ENCODE peak calls at places on chromosomes 3 and 15, in six cellular contexts. H, S, N, Z, M and A are unnamed samples.

GRCh38 chr15:62075595-62076279 is 9.0 kb downstream of the C2CD4A start:
- DNase-seq in Z (no peak), M (peak), H (peak), S (no peak), N (no peak), A (peak)

GRCh38 chr3:149936812-149937230 is 33.9 kb downstream of the PFN2 start:
- DNase-seq in N (no peak), H (peak), M (peak), Z (peak), S (no peak), A (peak)

GRCh38 chr3:188037116-188037718 is 116.7 kb upstream of the LPP start:
- DNase-seq in M (peak), H (peak), Z (no peak), S (no peak), N (no peak), A (peak)

GRCh38 chr3:161293381-161293780 is 72.3 kb downstream of the NMD3 start:
- DNase-seq in S (no peak), Z (no peak), N (no peak), H (no peak), M (no peak), A (no peak)

GRCh38 chr3:18597919-18598318 is 172.8 kb upstream of the SATB1 start:
- DNase-seq in M (no peak), N (no peak), H (no peak), Z (no peak), S (no peak), A (no peak)

GRCh38 chr3:188342991-188343732 is 189.2 kb downstream of the LPP start:
- DNase-seq in M (no peak), N (no peak), H (no peak), Z (no peak), S (no peak), A (no peak)

GRCh38 chr15:31372635-31373091 is 46.0 kb downstream of the KLF13 start:
- DNase-seq in N (no peak), M (peak), H (no peak), S (peak), Z (peak), A (peak)

GRCh38 chr3:141401584-141402475 is 33.5 kb downstream of the ZBTB38 start:
- DNase-seq in M (no peak), Z (no peak), S (peak), N (peak), H (peak), A (no peak)

GRCh38 chr15:77446840-77447390 is 26.2 kb downstream of the HMG20A start:
- DNase-seq in S (no peak), N (no peak), H (no peak), Z (no peak), M (no peak), A (no peak)

GRCh38 chr3:189606774-189607173 is 24.4 kb upstream of the TP63 start:
- DNase-seq in M (no peak), S (no peak), Z (no peak), N (no peak), H (no peak), A (no peak)

GRCh38 chr3:57126244-57126643 is 38.9 kb downstream of the IL17RD start:
- DNase-seq in Z (no peak), N (no peak), M (no peak), H (no peak), S (no peak), A (no peak)

GRCh38 chr15:65550681-65551098 is 20.4 kb downstream of the HACD3 start:
- DNase-seq in H (no peak), S (no peak), M (peak), Z (no peak), N (no peak), A (peak)

GRCh38 chr3:194323785-194324735 is 27.1 kb downstream of the CPN2 start:
- DNase-seq in M (peak), N (no peak), S (no peak), Z (no peak), H (no peak), A (peak)

GRCh38 chr3:21314688-21315087 is 436.3 kb downstream of the ZNF385D start:
- DNase-seq in M (no peak), S (no peak), H (no peak), Z (no peak), N (no peak), A (no peak)

GRCh38 chr3:46471371-46471914 is 6.7 kb upstream of the LTF start:
- DNase-seq in S (no peak), H (no peak), M (no peak), N (no peak), Z (no peak), A (no peak)

GRCh38 chr3:56365905-56366640 is 102.2 kb downstream of the ERC2 start:
- DNase-seq in H (no peak), M (no peak), Z (no peak), S (no peak), N (no peak), A (no peak)

GRCh38 chr15:44099671-44100070 is 95.4 kb downstream of the FRMD5 start:
- DNase-seq in H (no peak), S (no peak), N (no peak), Z (peak), M (peak), A (peak)

GRCh38 chr3:157290761-157291160 is 130.8 kb upstream of the CCNL1 start:
- DNase-seq in N (no peak), M (peak), H (no peak), Z (peak), S (no peak), A (peak)

GRCh38 chr3:139548801-139549200 is 9.3 kb upstream of the RBP1 start:
- DNase-seq in N (no peak), H (no peak), Z (no peak), S (no peak), M (no peak), A (no peak)

GRCh38 chr15:80942746-80943565 is 46.7 kb downstream of the MESD start:
- DNase-seq in H (no peak), Z (no peak), N (no peak), M (no peak), S (no peak), A (peak)

GRCh38 chr3:178386880-178387279 is 149.4 kb upstream of the KCNMB2 start:
- DNase-seq in Z (no peak), N (no peak), S (no peak), H (no peak), M (no peak), A (no peak)

GRCh38 chr15:100334015-100334414 is 7.8 kb downstream of the ADAMTS17 start:
- DNase-seq in Z (no peak), S (no peak), H (no peak), M (no peak), N (no peak), A (no peak)

GRCh38 chr3:188916934-188917391 is 254.8 kb upstream of the TPRG1 start:
- DNase-seq in S (no peak), Z (no peak), N (no peak), H (no peak), M (peak), A (no peak)

GRCh38 chr15:77503240-77503639 is 82.6 kb downstream of the HMG20A start:
- DNase-seq in H (no peak), M (no peak), Z (no peak), S (no peak), N (no peak), A (no peak)

GRCh38 chr3:108602249-108602934 is 12.9 kb downstream of the DZIP3 start:
- DNase-seq in N (no peak), S (no peak), Z (no peak), H (no peak), M (no peak), A (no peak)

GRCh38 chr3:179151474-179151873 is 3.3 kb downstream of the PIK3CA start:
- DNase-seq in H (no peak), M (peak), Z (no peak), N (no peak), S (no peak), A (no peak)

GRCh38 chr3:54197509-54197908 is 75.2 kb downstream of the CACNA2D3 start:
- DNase-seq in S (no peak), N (no peak), H (no peak), Z (no peak), M (no peak), A (no peak)

GRCh38 chr3:30848093-30848779 is 46.2 kb downstream of the GADL1 start:
- DNase-seq in Z (no peak), H (no peak), N (no peak), M (no peak), S (no peak), A (no peak)

GRCh38 chr3:136209921-136210320 is 13.8 kb upstream of the MSL2 start:
- DNase-seq in H (no peak), M (no peak), N (no peak), S (no peak), Z (peak), A (no peak)

GRCh38 chr15:35304389-35304788 is 219.3 kb upstream of the NANOGP8 start:
- DNase-seq in M (no peak), S (no peak), N (no peak), Z (no peak), H (no peak), A (no peak)

GRCh38 chr3:41198526-41198925 is 779 bp upstream of the CTNNB1 start:
- DNase-seq in Z (no peak), M (no peak), H (peak), S (no peak), N (no peak), A (no peak)

GRCh38 chr3:354433-354832 is 157.9 kb downstream of the CHL1 start:
- DNase-seq in N (no peak), Z (no peak), S (no peak), M (peak), H (no peak), A (peak)

GRCh38 chr15:99076109-99076508 is 28.8 kb upstream of the SYNM start:
- DNase-seq in S (no peak), Z (no peak), M (no peak), H (no peak), N (no peak), A (no peak)

GRCh38 chr3:71156062-71156665 is 427.4 kb downstream of the FOXP1 start:
- DNase-seq in Z (no peak), S (no peak), N (no peak), M (no peak), H (no peak), A (no peak)

GRCh38 chr3:179613807-179614206 is 9.2 kb downstream of the NDUFB5 start:
- DNase-seq in H (no peak), N (no peak), S (no peak), M (peak), Z (no peak), A (peak)

GRCh38 chr3:108447096-108447847 is 63.1 kb downstream of the MYH15 start:
- DNase-seq in S (no peak), Z (no peak), M (no peak), H (no peak), N (no peak), A (no peak)

GRCh38 chr3:122890077-122890484 is 95.2 kb downstream of the SLC49A4 start:
- DNase-seq in N (no peak), Z (peak), M (peak), H (no peak), S (no peak), A (peak)

DNA sequence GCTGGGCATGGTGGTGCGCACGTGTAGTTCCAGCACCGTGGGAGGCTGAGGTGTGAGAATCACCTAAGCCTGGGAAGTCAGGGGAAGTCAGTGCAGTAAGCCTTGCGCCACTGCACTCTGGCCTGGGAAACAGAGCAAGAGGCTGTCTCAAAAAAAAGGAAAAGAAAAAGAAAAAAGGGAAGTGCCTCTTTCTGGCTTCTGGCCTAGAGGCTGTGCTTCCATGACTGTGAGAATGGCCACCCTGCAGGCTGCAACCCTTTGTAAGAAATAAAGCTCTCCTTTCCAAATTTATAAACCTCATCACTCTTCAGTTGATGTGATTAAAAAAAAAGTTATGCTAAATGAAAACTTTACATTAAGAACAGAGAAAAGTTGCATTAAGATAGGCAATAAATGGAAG is 774.3 kb downstream of the TUSC7 start:
- DNase-seq in Z (no peak), H (no peak), M (no peak), N (no peak), S (no peak), A (no peak)
- TF ChIP-seq CTCF in Z (no peak), H (no peak), M (no peak), N (no peak), S (no peak), A (no peak)

DNA sequence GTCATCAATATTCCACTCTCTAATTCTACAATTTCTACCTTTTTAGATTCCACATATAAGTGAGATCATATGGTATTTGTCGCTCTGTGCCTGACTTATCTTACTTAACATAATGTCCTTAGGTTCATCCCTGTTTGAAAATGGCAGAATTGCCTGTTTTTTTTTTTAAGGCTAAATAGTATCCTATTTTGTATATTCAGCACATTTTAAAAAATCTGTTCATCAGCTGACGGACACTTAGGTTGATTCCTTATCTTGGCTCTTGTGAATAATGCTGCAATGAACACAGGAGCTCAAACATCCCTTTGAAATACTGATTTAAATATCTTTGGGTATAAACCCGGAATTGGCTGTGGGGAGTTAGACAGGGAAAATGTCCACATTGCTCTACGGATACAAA is 326.7 kb upstream of the THBS1 start:
- DNase-seq in S (no peak), N (no peak), H (no peak), Z (no peak), M (no peak), A (no peak)
- H3K4me3 ChIP-seq in S (no peak), N (no peak), H (no peak), Z (no peak), M (no peak), A (no peak)

GRCh38 chr15:50055333-50056278 is 63.4 kb downstream of the ATP8B4 start:
- DNase-seq in N (no peak), Z (peak), H (no peak), M (peak), S (no peak), A (peak)

GRCh38 chr15:50049871-50050270 is 69.2 kb downstream of the ATP8B4 start:
- DNase-seq in Z (peak), N (no peak), M (peak), H (no peak), S (no peak), A (peak)

GRCh38 chr15:50051344-50051743 is 67.7 kb downstream of the ATP8B4 start:
- DNase-seq in S (no peak), Z (no peak), N (no peak), H (no peak), M (no peak), A (no peak)

GRCh38 chr15:50053457-50053856 is 65.6 kb downstream of the ATP8B4 start:
- DNase-seq in H (no peak), S (no peak), N (no peak), M (no peak), Z (no peak), A (no peak)

DNA sequence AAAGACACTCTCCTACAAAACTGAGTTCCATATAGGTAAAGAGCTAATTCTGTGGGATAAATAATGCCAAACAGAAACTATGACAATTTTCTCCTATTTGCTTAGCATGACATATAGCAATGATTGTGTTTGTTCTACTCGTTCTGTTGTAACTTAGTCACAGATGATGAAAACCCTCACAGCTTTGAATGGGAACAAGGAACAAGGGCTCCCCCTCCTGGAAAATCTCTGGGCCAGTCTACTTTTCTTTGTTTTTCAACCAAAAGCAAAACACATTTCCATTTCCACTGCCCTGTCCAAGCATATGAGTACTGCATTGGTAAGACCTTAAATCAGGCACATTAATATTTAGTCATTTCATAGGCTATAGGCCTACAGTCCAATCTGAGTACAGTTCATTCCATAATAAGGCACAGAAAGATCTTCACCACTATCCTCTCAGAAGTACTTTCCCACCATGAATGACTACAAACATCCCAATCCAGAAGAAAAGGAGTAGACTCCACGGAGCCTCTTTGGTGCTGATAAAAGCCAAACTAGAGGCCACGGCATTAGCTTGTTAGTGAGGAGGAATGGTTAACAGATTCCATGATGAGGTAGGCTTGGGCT is 67.1 kb downstream of the ATP8B4 start:
- DNase-seq in M (peak), H (no peak), N (no peak), Z (peak), S (no peak), A (peak)
- TF ChIP-seq CTCF in M (peak), H (no peak), N (peak), Z (peak), S (peak), A (peak)

DNA sequence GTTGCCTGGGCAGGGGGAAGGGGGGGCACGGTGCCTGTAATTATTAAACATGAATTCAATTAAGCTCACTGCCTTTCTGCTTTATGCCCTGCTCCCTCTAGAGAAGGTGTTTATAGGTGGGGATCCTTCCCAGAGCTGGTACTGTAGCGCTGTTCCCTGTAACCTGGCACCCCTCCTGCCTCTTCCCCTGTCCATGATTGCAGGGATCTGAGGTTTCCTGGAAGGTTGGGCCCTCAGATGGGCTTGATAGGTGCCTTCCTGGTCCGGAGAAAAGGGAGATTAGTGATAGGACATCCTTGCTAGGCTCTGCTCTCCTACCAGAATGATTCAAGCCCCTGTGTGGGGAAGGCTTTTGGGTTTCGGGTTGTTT is 2.1 kb upstream of the FAM131A start:
- DNase-seq in M (no peak), Z (no peak), N (no peak), S (no peak), H (no peak), A (no peak)
- H3K4me3 ChIP-seq in M (no peak), Z (peak), N (peak), S (peak), H (peak), A (no peak)

DNA sequence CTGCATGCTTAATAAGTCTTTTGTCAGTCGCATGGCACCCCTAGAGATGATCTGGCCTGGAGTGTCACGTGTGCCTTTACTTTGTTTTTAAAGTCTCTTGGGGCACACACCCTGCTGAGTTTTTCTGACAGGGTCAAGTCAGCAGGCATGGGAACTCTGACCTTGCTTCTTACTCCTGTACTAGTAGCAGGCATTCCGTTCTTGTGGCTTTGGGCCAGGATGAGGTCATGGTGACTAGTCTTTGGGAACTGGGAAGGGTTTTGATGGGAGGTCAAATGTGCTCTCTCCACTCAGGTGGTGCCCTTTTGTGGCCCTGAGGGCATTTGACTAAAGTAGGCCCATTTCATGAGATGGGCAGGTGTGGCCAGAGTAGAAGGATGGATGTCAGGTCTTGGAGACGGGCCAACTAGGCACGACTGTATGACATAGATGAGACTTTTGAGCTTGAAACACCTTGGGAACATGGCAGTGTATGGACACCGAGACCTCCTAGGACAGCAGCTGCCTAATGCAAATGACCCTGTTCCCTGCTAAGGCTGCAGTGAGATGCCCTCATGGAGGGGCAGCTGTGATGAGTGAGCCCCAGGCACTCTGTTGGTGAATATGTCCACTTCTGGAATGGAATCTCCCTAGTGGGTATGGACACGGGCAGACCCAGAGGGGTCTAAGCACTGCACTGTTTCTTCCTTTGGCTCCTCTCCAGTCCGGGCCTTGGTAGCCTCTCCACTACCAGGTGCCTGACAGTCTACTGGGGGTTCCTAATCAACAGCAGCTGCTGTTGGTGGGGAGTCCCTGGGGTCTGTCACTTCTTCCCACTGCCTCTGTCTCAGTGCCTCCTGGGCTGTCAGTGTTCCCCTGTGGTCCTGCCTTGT is 16.4 kb downstream of the SRPRB start:
- DNase-seq in Z (peak), S (no peak), M (peak), H (peak), N (no peak), A (peak)
- TF ChIP-seq CTCF in Z (no peak), S (no peak), M (no peak), H (no peak), N (peak), A (peak)